ENCODE peak calls at places on chromosomes 4 and X, in five cellular contexts. P is GM12878, O is NT2/D1, H is HepG2, K is H1. A is an unnamed sample.

GRCh38 chr4:81698536-81698935 is 226.8 kb upstream of the RASGEF1B start:
- DNase-seq in P (no peak), O (no peak), H (no peak), K (no peak), A (no peak)

GRCh38 chr4:41256131-41256739 is 493 bp upstream of the UCHL1 start:
- DNase-seq in P (no peak), O (no peak), H (no peak), K (no peak), A (peak; percentile 11)

GRCh38 chrX:150548684-150549083 is 19.7 kb upstream of the MTM1 start:
- DNase-seq in P (no peak), O (no peak), H (no peak), K (no peak), A (no peak)

GRCh38 chr4:90606781-90607180 is 479.6 kb downstream of the CCSER1 start:
- DNase-seq in P (no peak), O (no peak), H (no peak), K (no peak), A (no peak)

GRCh38 chr4:126843492-126844067 is 789.2 kb upstream of the INTU start:
- DNase-seq in P (no peak), O (no peak), H (no peak), K (no peak), A (no peak)

GRCh38 chrX:139196890-139197289 is 333.6 kb upstream of the F9 start:
- DNase-seq in P (no peak), O (no peak), H (no peak), K (no peak), A (no peak)

GRCh38 chr4:102663073-102663472 is 97.7 kb downstream of the MANBA start:
- DNase-seq in P (no peak), O (no peak), H (no peak), K (no peak), A (no peak)

GRCh38 chr4:157075811-157076577 is at the start of gene GLRB:
- DNase-seq in P (no peak), O (no peak), H (no peak), K (peak; percentile 69), A (peak; percentile 69)

GRCh38 chr4:105836537-105836936 is 58.7 kb upstream of the NPNT start:
- DNase-seq in P (no peak), O (no peak), H (no peak), K (no peak), A (no peak)

GRCh38 chrX:38116706-38117105 is 104.0 kb downstream of the SRPX start:
- DNase-seq in P (no peak), O (no peak), H (no peak), K (no peak), A (no peak)
- TF ChIP-seq SUZ12 in P (no peak), O (no peak), H (no peak), K (no peak), A (no peak)

GRCh38 chrX:107673933-107674479 is 45.7 kb downstream of the PRPS1 start:
- DNase-seq in P (peak; percentile 79), O (no peak), H (no peak), K (no peak), A (no peak)
- TF ChIP-seq SUZ12 in P (no peak), O (no peak), H (no peak), K (no peak), A (no peak)

DNA sequence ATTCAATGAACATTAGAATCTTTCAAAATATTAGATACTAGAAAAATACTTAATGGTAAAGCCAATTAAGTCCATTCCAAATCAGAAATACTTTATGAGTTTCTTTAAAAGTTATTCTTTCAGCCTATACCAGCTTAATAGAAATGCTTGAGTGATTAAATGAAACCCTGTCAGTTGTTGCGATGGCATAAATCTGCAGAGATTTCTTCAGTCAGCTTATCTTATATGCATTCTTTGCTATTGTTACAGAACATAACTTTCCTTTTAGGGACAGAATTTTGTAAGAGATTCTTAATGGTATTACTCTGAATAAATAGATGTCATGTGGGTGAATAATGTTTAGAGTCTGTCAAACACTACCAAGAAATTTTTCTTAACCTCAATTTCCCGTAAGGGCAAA is 325.0 kb upstream of the HAND2 start:
- DNase-seq in P (no peak), O (no peak), H (no peak), K (no peak), A (no peak)
- TF ChIP-seq SUZ12 in P (no peak), O (no peak), H (no peak), K (no peak), A (no peak)

GRCh38 chr4:13299343-13299742 is 184.8 kb downstream of the RAB28 start:
- DNase-seq in P (no peak), O (no peak), H (no peak), K (no peak), A (no peak)

GRCh38 chr4:13298655-13299054 is 185.5 kb downstream of the RAB28 start:
- DNase-seq in P (no peak), O (no peak), H (peak; percentile 40), K (no peak), A (no peak)

GRCh38 chr4:13289391-13289790 is 194.7 kb downstream of the RAB28 start:
- DNase-seq in P (no peak), O (no peak), H (no peak), K (no peak), A (no peak)

GRCh38 chr4:13292372-13292771 is 191.8 kb downstream of the RAB28 start:
- DNase-seq in P (no peak), O (no peak), H (no peak), K (no peak), A (no peak)

GRCh38 chr4:13294961-13295605 is 189.1 kb downstream of the RAB28 start:
- DNase-seq in P (no peak), O (no peak), H (peak; percentile 79), K (no peak), A (no peak)
- TF ChIP-seq SUZ12 in P (no peak), O (no peak), H (no peak), K (no peak), A (no peak)

GRCh38 chr4:158810487-158811215 is 41.8 kb downstream of the FNIP2 start:
- DNase-seq in P (no peak), O (no peak), H (no peak), K (no peak), A (peak; percentile 66)
- TF ChIP-seq SUZ12 in P (no peak), O (no peak), H (no peak), K (no peak), A (no peak)

DNA sequence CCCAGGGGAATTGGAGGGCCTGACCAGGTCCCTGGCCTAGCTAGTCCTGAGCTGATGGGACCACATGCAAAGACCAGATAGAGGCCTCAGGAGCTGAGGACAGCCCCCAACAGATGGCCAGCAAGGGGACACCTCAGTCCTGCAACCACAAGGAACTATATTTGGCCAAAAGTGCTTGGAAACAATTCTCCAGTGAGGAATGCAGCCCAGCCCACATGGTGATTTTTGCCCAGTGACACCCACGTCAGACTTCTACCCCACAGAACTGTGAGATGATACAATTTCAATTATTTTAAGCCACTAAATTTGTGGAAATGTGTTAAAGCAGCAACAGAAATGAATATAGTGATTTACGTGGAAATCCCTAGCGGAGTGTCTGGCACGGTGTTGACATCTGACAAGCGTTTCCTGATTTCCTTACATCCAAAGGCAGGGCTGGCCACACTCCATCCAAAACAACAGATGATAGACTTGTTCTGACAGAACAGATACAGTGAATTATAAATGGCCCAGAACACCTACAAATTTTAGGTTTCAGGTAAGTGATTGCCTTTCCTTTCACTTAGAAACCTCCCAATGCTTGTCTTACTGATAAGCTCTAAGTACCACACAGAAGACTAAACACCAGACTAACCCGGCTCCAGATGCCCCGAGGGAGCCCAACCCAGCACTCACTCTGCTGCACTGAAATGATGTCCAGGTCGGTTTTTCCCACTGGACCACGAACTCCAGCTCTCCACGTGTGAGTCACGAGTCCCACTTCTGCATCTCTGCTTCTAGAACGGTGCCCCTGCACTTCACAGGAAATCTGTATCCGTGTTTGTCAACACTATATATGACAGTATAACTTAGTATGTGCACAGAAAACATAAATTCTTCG is 5.8 kb downstream of the AFAP1 start:
- DNase-seq in P (no peak), O (no peak), H (no peak), K (no peak), A (no peak)
- TF ChIP-seq SUZ12 in P (no peak), O (no peak), H (no peak), K (no peak), A (no peak)

GRCh38 chrX:74492720-74493201 is 71.5 kb downstream of the SLC16A2 start:
- DNase-seq in P (no peak), O (peak; percentile 89), H (no peak), K (peak; percentile 66), A (no peak)
- TF ChIP-seq SUZ12 in P (no peak), O (no peak), H (no peak), K (no peak), A (no peak)

GRCh38 chrX:103686199-103687072 is at the start of gene MORF4L2:
- DNase-seq in P (peak; percentile 95), O (peak; percentile 93), H (peak; percentile 96), K (peak; percentile 62), A (peak; percentile 91)

GRCh38 chrX:103687073-103687695 is 685 bp upstream of the MORF4L2 start:
- DNase-seq in P (no peak), O (no peak), H (no peak), K (peak; percentile 60), A (peak; percentile 73)

GRCh38 chrX:103685396-103685795 is 1.1 kb downstream of the MORF4L2 start:
- DNase-seq in P (no peak), O (no peak), H (no peak), K (no peak), A (no peak)

GRCh38 chrX:103678199-103678993 is 8.1 kb downstream of the MORF4L2 start:
- DNase-seq in P (no peak), O (no peak), H (no peak), K (no peak), A (no peak)

GRCh38 chrX:103681443-103681842 is 5.1 kb downstream of the MORF4L2 start:
- DNase-seq in P (no peak), O (no peak), H (no peak), K (no peak), A (no peak)
- TF ChIP-seq SUZ12 in P (no peak), O (no peak), H (no peak), K (no peak), A (no peak)

GRCh38 chr4:87005369-87005689 is 70.5 kb downstream of the AFF1 start:
- DNase-seq in P (no peak), O (no peak), H (no peak), K (no peak), A (no peak)

GRCh38 chr4:87009095-87009648 is 74.4 kb downstream of the AFF1 start:
- DNase-seq in P (no peak), O (no peak), H (no peak), K (no peak), A (no peak)

GRCh38 chr4:87005690-87006461 is 71.1 kb downstream of the AFF1 start:
- DNase-seq in P (peak; percentile 51), O (no peak), H (no peak), K (no peak), A (no peak)

GRCh38 chr4:87006531-87007344 is 71.9 kb downstream of the AFF1 start:
- DNase-seq in P (peak; percentile 71), O (peak; percentile 83), H (peak; percentile 84), K (peak; percentile 93), A (peak; percentile 81)

GRCh38 chr4:87007345-87008181 is 72.8 kb downstream of the AFF1 start:
- DNase-seq in P (no peak), O (no peak), H (no peak), K (no peak), A (peak; percentile 29)
- TF ChIP-seq SUZ12 in P (no peak), O (no peak), H (no peak), K (no peak), A (no peak)

A was measured in HEK293T.